ENCODE peak calls at places on chromosomes 6 and 20, in nine cellular contexts. R is heart left ventricle, Z is ovary, K is uterus, T is HCT116, A is spleen, O is body of pancreas, H is sigmoid colon, D is IMR-90. X is an unnamed sample.

GRCh38 chr6:2103644-2104523 is 141.5 kb downstream of the GMDS start:
- DNase-seq in Z (no peak), T (peak; percentile 19), A (no peak), D (peak; percentile 69), K (no peak), R (no peak), O (peak; percentile 18), H (no peak), X (no peak)

GRCh38 chr6:83514877-83515466 is 2.6 kb downstream of the PRSS35 start:
- DNase-seq in D (peak; percentile 80), O (peak; percentile 53), H (no peak), T (peak; percentile 57), R (no peak), A (no peak), Z (no peak), K (no peak), X (no peak)

GRCh38 chr6:130593948-130594347 is 228.1 kb downstream of the TMEM200A start:
- DNase-seq in R (no peak), A (no peak), H (no peak), Z (no peak), K (no peak), T (no peak), O (no peak), D (no peak), X (no peak)

GRCh38 chr6:148179786-148180185 is 162.9 kb upstream of the SASH1 start:
- DNase-seq in R (no peak), Z (no peak), O (no peak), T (peak; percentile 10), K (no peak), D (peak; percentile 25), H (no peak), A (no peak), X (no peak)

GRCh38 chr6:165662041-165662491 is 975 bp downstream of the PDE10A start:
- DNase-seq in H (no peak), Z (peak; percentile 34), R (peak; percentile 60), D (peak; percentile 18), O (no peak), K (no peak), A (no peak), T (no peak), X (no peak)

GRCh38 chr20:44081476-44081875 is 105.5 kb downstream of the JPH2 start:
- DNase-seq in Z (no peak), A (no peak), R (no peak), T (no peak), K (no peak), H (no peak), O (no peak), D (no peak), X (no peak)

GRCh38 chr20:49320460-49320859 is 42.6 kb upstream of the ZNFX1 start:
- DNase-seq in H (no peak), R (no peak), A (no peak), Z (no peak), O (no peak), K (no peak), T (peak; percentile 50), D (peak; percentile 38), X (no peak)

GRCh38 chr6:16947461-16948159 is 154.2 kb upstream of the STMND1 start:
- DNase-seq in O (peak; percentile 36), Z (no peak), R (no peak), D (peak; percentile 98), K (peak; percentile 24), T (peak; percentile 36), A (no peak), H (peak; percentile 70), X (no peak)

GRCh38 chr6:29976588-29977424 is 34.5 kb downstream of the HLA-A start:
- DNase-seq in Z (peak; percentile 88), R (peak; percentile 91), K (peak; percentile 90), O (peak; percentile 85), H (peak; percentile 92), A (peak; percentile 89), T (peak; percentile 57), D (peak; percentile 72), X (no peak)
- TF ChIP-seq POLR2A in Z (peak; percentile 51), R (peak; percentile 55), K (peak; percentile 65), O (peak; percentile 89), H (peak; percentile 59), A (no peak), T (no peak), D (peak; percentile 67), X (no peak)

GRCh38 chr20:4233520-4233919 is 218.2 kb upstream of the RNF24 start:
- DNase-seq in T (no peak), Z (no peak), O (no peak), D (no peak), A (no peak), H (no peak), R (no peak), K (no peak), X (no peak)
- TF ChIP-seq CTCF in T (peak; percentile 19), Z (no peak), O (no peak), D (peak; percentile 15), A (no peak), H (no peak), R (no peak), K (no peak), X (no peak)

GRCh38 chr6:37174196-37174514 is 4.2 kb downstream of the PIM1 start:
- DNase-seq in K (no peak), R (no peak), O (no peak), H (no peak), T (no peak), A (no peak), Z (no peak), D (no peak), X (no peak)

GRCh38 chr6:37177083-37177949 is 7.4 kb downstream of the PIM1 start:
- DNase-seq in A (no peak), Z (no peak), H (no peak), R (no peak), D (no peak), K (no peak), O (peak; percentile 35), T (no peak), X (no peak)

GRCh38 chr6:37176268-37177082 is 6.5 kb downstream of the PIM1 start:
- DNase-seq in R (no peak), K (no peak), A (no peak), Z (no peak), O (no peak), H (no peak), T (no peak), D (no peak), X (no peak)

GRCh38 chr6:37174515-37175331 is 4.8 kb downstream of the PIM1 start:
- DNase-seq in T (no peak), O (no peak), D (no peak), Z (no peak), A (no peak), K (no peak), H (no peak), R (no peak), X (no peak)

DNA sequence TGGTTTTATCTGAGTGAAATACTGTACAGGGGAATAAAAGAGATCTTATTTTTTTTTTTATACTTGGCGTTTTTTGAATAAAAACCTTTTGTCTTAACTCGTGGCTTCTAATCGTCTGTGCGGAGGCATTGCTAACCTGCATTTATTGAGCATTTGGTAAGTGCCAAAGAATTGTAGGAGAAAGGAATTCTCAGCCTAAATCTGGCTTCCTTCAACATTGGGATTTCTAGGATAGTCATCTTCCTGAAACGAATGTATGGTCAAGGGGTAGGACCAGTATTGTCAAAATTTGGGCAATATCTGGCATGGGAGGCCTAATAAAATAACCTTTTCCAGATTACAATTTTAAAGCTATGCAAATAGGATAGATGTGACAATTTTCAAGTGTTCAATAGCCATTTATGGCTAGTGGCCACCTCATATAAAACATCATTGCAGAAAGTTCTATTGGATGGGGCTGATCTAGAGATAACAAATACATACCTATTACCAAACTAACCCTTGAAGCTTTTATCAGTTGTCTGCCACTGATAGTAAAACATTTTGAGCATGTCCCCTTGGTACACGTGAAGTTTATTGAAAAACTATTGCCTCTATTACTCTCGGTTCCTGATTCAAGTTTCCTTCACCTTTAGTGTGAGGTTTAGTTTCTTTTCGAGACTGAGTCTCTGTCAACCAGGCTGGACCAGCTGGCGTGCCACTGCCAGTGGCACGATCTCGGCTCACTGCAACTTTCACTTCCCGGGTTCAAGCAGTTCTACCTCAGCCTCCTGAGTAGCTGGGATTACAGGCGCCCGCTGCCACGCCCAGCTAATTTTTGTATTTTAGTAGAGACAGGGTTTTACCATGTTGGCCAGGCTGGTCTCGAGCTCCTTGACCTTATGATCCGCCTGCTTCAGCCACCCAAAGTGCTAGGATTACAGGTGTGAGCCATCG is 5.6 kb downstream of the PIM1 start:
- DNase-seq in K (no peak), O (no peak), Z (no peak), A (peak; percentile 86), D (no peak), H (no peak), T (no peak), R (no peak), X (no peak)
- TF ChIP-seq POLR2A in K (no peak), O (no peak), Z (no peak), A (no peak), D (no peak), H (no peak), T (no peak), R (no peak), X (no peak)

GRCh38 chr6:108115598-108116058 is 41.1 kb upstream of the OSTM1 start:
- DNase-seq in D (peak; percentile 11), R (no peak), T (peak; percentile 41), H (no peak), A (peak; percentile 81), K (no peak), O (peak; percentile 61), Z (no peak), X (no peak)
- TF ChIP-seq CTCF in D (peak; percentile 26), R (peak; percentile 32), T (peak; percentile 71), H (peak; percentile 6), A (no peak), K (no peak), O (no peak), Z (no peak), X (no peak)

GRCh38 chr6:3848380-3848779 is 793 bp upstream of the FAM50B start:
- DNase-seq in H (no peak), Z (no peak), K (no peak), A (no peak), O (no peak), R (no peak), T (no peak), D (no peak), X (no peak)
- TF ChIP-seq POLR2A in H (no peak), Z (no peak), K (no peak), A (no peak), O (no peak), R (no peak), T (no peak), D (no peak), X (no peak)

X was measured in esophagus squamous epithelium.